ENCODE peak calls at places on chromosomes 16 and 17, in eight cellular contexts. A is right lobe of liver, E is H1, L is Peyer's patch, D is heart right ventricle, Y is adrenal gland, I is body of pancreas, K is thoracic aorta. O is an unnamed sample. For H3K4me1, the result is how much of the 10 kb centered on the place peaks cover.

GRCh38 chr16:716250-716607 is 1.3 kb downstream of the METRN start:
- DNase-seq in A (peak), E (no peak), L (no peak), D (no peak), Y (peak), I (peak), K (no peak), O (no peak)

GRCh38 chr17:69501591-69502468 is 87.3 kb downstream of the MAP2K6 start:
- DNase-seq in A (no peak), E (no peak), L (peak), D (no peak), Y (no peak), I (peak), K (no peak), O (no peak)

GRCh38 chr17:67266496-67266895 is 21.5 kb upstream of the HELZ start:
- DNase-seq in A (no peak), E (no peak), L (peak), D (no peak), Y (no peak), I (peak), K (no peak), O (no peak)

GRCh38 chr17:81966343-81967243 is 5.6 kb upstream of the NOTUM start:
- DNase-seq in A (no peak), E (no peak), L (peak), D (peak), Y (peak), I (peak), K (no peak), O (peak)

GRCh38 chr17:58326609-58327341 is 1.8 kb downstream of the TSPOAP1 start:
- DNase-seq in A (no peak), E (no peak), L (no peak), D (no peak), Y (no peak), I (no peak), K (no peak), O (peak)

GRCh38 chr16:85359147-85359822 is 247.0 kb upstream of the CIBAR2 start:
- DNase-seq in A (no peak), E (no peak), L (no peak), D (no peak), Y (no peak), I (peak), K (no peak), O (no peak)

GRCh38 chr16:30488764-30489595 is 16.4 kb downstream of the ITGAL start:
- DNase-seq in A (peak), E (no peak), L (no peak), D (no peak), Y (no peak), I (peak), K (no peak), O (peak)

GRCh38 chr16:50671644-50672260 is 9.4 kb downstream of the SNX20 start:
- DNase-seq in A (no peak), E (no peak), L (no peak), D (no peak), Y (peak), I (no peak), K (no peak), O (peak)

GRCh38 chr17:27609606-27610303 is 21.2 kb upstream of the LGALS9 start:
- DNase-seq in A (peak), E (no peak), L (peak), D (no peak), Y (peak), I (peak), K (no peak), O (no peak)

GRCh38 chr17:36949461-36949927 is 740 bp downstream of the AATF start:
- DNase-seq in A (no peak), E (no peak), L (no peak), D (no peak), Y (no peak), I (no peak), K (no peak), O (no peak)

GRCh38 chr16:12086861-12087260 is 110.3 kb downstream of the SNX29 start:
- DNase-seq in A (no peak), E (no peak), L (no peak), D (no peak), Y (no peak), I (no peak), K (no peak), O (no peak)

GRCh38 chr17:28347261-28347891 is 10.0 kb downstream of the POLDIP2 start:
- DNase-seq in A (no peak), E (no peak), L (no peak), D (no peak), Y (peak), I (peak), K (no peak), O (no peak)

GRCh38 chr16:35102780-35103403 is 1643.5 kb downstream of the TP53TG3F start:
- DNase-seq in A (no peak), E (no peak), L (no peak), D (no peak), Y (no peak), I (no peak), K (no peak), O (no peak)

GRCh38 chr17:63270610-63271009 is 175.5 kb downstream of the CYB561 start:
- DNase-seq in A (no peak), E (no peak), L (no peak), D (no peak), Y (no peak), I (no peak), K (no peak), O (no peak)

GRCh38 chr17:27873211-27873610 is 20.0 kb downstream of the LYRM9 start:
- DNase-seq in A (no peak), E (no peak), L (no peak), D (no peak), Y (no peak), I (no peak), K (no peak), O (no peak)

GRCh38 chr17:17264430-17264829 is 16.6 kb downstream of the COPS3 start:
- DNase-seq in A (no peak), E (no peak), L (peak), D (no peak), Y (peak), I (no peak), K (no peak), O (no peak)

GRCh38 chr16:90022209-90023077 is 3.2 kb upstream of the DBNDD1 start:
- DNase-seq in A (peak), E (no peak), L (peak), D (peak), Y (peak), I (peak), K (peak), O (peak)

GRCh38 chr16:1377406-1378010 is 25.8 kb downstream of the GNPTG start:
- DNase-seq in A (no peak), E (no peak), L (no peak), D (no peak), Y (no peak), I (no peak), K (no peak), O (no peak)

GRCh38 chr16:25279491-25279890 is 21.8 kb upstream of the ZKSCAN2 start:
- DNase-seq in A (no peak), E (no peak), L (no peak), D (no peak), Y (no peak), I (no peak), K (no peak), O (no peak)

GRCh38 chr16:19238386-19238785 is 47.1 kb upstream of the CLEC19A start:
- DNase-seq in A (no peak), E (no peak), L (no peak), D (no peak), Y (no peak), I (no peak), K (no peak), O (no peak)

GRCh38 chr17:52106638-52107261 is 51.8 kb downstream of the CA10 start:
- DNase-seq in A (peak), E (no peak), L (peak), D (no peak), Y (peak), I (peak), K (no peak), O (no peak)

GRCh38 chr17:80826955-80827645 is 164.5 kb upstream of the CHMP6 start:
- DNase-seq in A (peak), E (no peak), L (peak), D (no peak), Y (peak), I (peak), K (peak), O (no peak)

GRCh38 chr17:3843935-3844516 is 2.0 kb downstream of the NCBP3 start:
- DNase-seq in A (peak), E (no peak), L (peak), D (no peak), Y (peak), I (peak), K (no peak), O (no peak)

GRCh38 chr16:80974649-80975376 is 31.9 kb downstream of the CMC2 start:
- DNase-seq in A (no peak), E (no peak), L (no peak), D (no peak), Y (no peak), I (no peak), K (no peak), O (no peak)
- TF ChIP-seq CTCF in A (peak), E (no peak), L (peak), D (no peak), Y (peak), I (peak), K (no peak), O (peak)

GRCh38 chr17:50685334-50685665 is 22.4 kb downstream of the ANKRD40 start:
- DNase-seq in A (no peak), E (no peak), L (no peak), D (no peak), Y (no peak), I (no peak), K (no peak), O (no peak)

GRCh38 chr17:50683434-50684287 is 24.1 kb downstream of the ANKRD40 start:
- DNase-seq in A (no peak), E (no peak), L (no peak), D (no peak), Y (no peak), I (no peak), K (no peak), O (no peak)

GRCh38 chr17:50685691-50686493 is 21.8 kb downstream of the ANKRD40 start:
- DNase-seq in A (no peak), E (no peak), L (no peak), D (no peak), Y (no peak), I (no peak), K (no peak), O (no peak)

GRCh38 chr17:50684288-50684611 is 23.5 kb downstream of the ANKRD40 start:
- DNase-seq in A (no peak), E (no peak), L (no peak), D (no peak), Y (no peak), I (no peak), K (no peak), O (no peak)

DNA sequence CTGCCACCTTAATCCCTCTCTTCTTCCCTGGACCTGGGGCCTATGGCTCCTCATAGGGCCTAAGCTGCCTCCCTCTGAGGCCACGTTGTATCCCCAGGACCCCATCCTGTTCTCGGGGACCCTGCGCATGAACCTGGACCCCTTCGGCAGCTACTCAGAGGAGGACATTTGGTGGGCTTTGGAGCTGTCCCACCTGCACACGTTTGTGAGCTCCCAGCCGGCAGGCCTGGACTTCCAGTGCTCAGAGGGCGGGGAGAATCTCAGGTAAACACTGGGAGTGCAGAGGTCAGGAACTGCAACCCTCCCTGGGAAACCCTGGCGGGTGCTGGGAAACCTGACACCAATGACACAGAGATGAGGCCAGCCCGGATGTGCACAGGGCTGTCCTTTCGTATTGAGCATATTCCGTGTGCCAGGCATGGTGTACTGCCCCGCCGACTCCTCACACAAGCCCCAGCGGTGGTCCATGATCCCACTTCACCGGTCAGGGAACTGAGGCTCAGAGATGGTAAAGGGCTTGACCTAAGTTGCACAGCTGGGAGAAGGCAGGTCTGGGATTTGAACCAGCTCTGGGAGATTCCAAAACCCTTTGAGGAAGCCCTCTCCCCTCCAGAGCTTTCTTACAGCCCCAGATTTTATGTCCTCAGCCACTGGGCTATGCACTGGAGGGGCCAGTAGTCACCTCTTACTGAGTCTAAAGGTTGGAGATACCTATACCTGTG is 22.9 kb downstream of the ANKRD40 start:
- DNase-seq in A (peak), E (no peak), L (peak), D (no peak), Y (no peak), I (peak), K (no peak), O (no peak)
- H3K4me1 ChIP-seq in A (half or more), E (under half), L (under half), D (under half), Y (under half), I (half or more), K (under half), O (under half)

DNA sequence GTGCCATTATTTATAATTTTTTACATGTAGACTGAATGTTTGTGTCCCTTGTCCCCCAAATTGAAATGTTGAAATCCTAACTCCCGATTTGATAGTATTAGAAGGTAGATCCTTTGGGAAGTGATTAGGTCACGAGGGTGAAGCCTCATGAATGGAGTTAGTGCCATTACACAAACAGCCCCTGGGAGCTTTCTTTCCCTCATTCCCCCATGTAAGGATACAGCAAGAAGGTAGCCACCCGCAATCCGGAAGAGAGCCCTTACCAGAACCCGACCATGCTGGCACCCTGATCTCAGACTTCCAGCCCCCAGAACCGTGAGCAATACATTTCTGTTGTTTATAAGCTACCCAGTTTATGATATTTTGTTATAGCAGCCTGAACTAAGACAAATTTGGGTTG is 143.2 kb downstream of the NPIPB5 start:
- DNase-seq in A (no peak), E (no peak), L (no peak), D (no peak), Y (no peak), I (no peak), K (no peak), O (no peak)
- TF ChIP-seq CTCF in A (no peak), E (no peak), L (no peak), D (no peak), Y (no peak), I (no peak), K (no peak), O (no peak)

DNA sequence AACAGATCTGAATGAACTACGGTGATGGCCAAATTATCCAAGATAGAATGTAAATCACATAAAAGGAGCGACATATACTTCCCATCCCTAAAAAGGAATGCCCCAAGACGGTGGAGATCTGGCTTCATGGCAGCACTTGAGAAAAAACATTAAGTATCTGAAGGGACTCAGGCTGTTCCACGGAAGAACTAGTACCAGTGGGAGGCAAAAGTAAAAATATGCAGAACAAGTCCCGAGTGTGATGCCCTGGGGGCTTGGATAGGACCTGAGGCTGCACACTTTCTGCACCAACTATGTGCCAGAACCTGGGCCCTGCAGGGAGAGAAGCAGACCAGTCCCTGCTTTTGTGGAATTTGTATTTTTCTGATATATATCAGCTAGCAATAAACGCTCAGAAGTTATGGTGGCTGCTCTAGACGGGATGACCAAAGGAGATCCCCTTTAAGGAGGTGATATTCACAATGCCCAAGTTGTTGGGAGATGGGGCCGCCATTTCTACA is 538 bp upstream of the CKLF start:
- DNase-seq in A (no peak), E (no peak), L (no peak), D (no peak), Y (no peak), I (no peak), K (no peak), O (no peak)
- H3K4me1 ChIP-seq in A (under half), E (under half), L (under half), D (under half), Y (under half), I (under half), K (under half), O (half or more)

O was measured in lower lobe of right lung.